ENCODE peak calls at places on chromosome 1, in nine cellular contexts. P, W, J, O, B, A, L, N and F are unnamed samples.

GRCh38 chr1:235503333-235504121 is 725 bp downstream of the B3GALNT2 start:
- DNase-seq in P (no peak), W (peak), J (no peak), O (peak), B (peak), A (peak), L (peak), N (peak), F (peak)

GRCh38 chr1:213061263-213061662 is 10.2 kb downstream of the RPS6KC1 start:
- DNase-seq in P (no peak), W (peak), J (no peak), O (no peak), B (no peak), A (no peak), L (no peak), N (no peak), F (no peak)

GRCh38 chr1:47262787-47263413 is 30.9 kb upstream of the TAL1 start:
- DNase-seq in P (no peak), W (peak), J (peak), O (no peak), B (peak), A (peak), L (peak), N (no peak), F (peak)

GRCh38 chr1:21693732-21694131 is 24.6 kb upstream of the RAP1GAP start:
- DNase-seq in P (no peak), W (no peak), J (no peak), O (no peak), B (no peak), A (no peak), L (no peak), N (no peak), F (no peak)

GRCh38 chr1:112665857-112666256 is 8.6 kb upstream of the MOV10 start:
- DNase-seq in P (no peak), W (no peak), J (no peak), O (no peak), B (no peak), A (no peak), L (no peak), N (no peak), F (no peak)

GRCh38 chr1:51072040-51072439 is 30.0 kb upstream of the C1orf185 start:
- DNase-seq in P (no peak), W (no peak), J (no peak), O (no peak), B (no peak), A (no peak), L (no peak), N (no peak), F (no peak)

GRCh38 chr1:58721247-58721820 is 21.5 kb upstream of the MYSM1 start:
- DNase-seq in P (no peak), W (no peak), J (no peak), O (no peak), B (no peak), A (no peak), L (no peak), N (no peak), F (no peak)

GRCh38 chr1:86487131-86487804 is 18.5 kb downstream of the CLCA1 start:
- DNase-seq in P (no peak), W (no peak), J (no peak), O (peak), B (no peak), A (no peak), L (peak), N (no peak), F (no peak)

GRCh38 chr1:40758004-40758403 is 25.6 kb upstream of the KCNQ4 start:
- DNase-seq in P (no peak), W (no peak), J (no peak), O (no peak), B (no peak), A (no peak), L (no peak), N (no peak), F (no peak)

GRCh38 chr1:201877877-201878339 is 10.8 kb upstream of the SHISA4 start:
- DNase-seq in P (no peak), W (peak), J (no peak), O (no peak), B (peak), A (peak), L (peak), N (peak), F (peak)

GRCh38 chr1:200907611-200908097 is 13.0 kb downstream of the INAVA start:
- DNase-seq in P (no peak), W (no peak), J (no peak), O (no peak), B (no peak), A (no peak), L (peak), N (no peak), F (no peak)

GRCh38 chr1:168689726-168690602 is 39.0 kb downstream of the DPT start:
- DNase-seq in P (no peak), W (no peak), J (no peak), O (peak), B (no peak), A (no peak), L (no peak), N (no peak), F (no peak)

GRCh38 chr1:206575165-206575893 is 36.9 kb downstream of the EIF2D start:
- DNase-seq in P (no peak), W (no peak), J (peak), O (no peak), B (no peak), A (no peak), L (peak), N (no peak), F (no peak)

GRCh38 chr1:175338447-175339135 is 146.0 kb upstream of the KIAA0040 start:
- DNase-seq in P (no peak), W (peak), J (peak), O (peak), B (no peak), A (peak), L (no peak), N (peak), F (peak)

GRCh38 chr1:167562697-167563096 is 9.1 kb upstream of the CREG1 start:
- DNase-seq in P (no peak), W (no peak), J (no peak), O (no peak), B (no peak), A (no peak), L (peak), N (no peak), F (no peak)

GRCh38 chr1:232891116-232891515 is 59.3 kb upstream of the NTPCR start:
- DNase-seq in P (no peak), W (no peak), J (no peak), O (no peak), B (no peak), A (no peak), L (peak), N (no peak), F (no peak)

GRCh38 chr1:202593845-202594244 is 116.4 kb downstream of the SYT2 start:
- DNase-seq in P (no peak), W (no peak), J (no peak), O (no peak), B (no peak), A (no peak), L (peak), N (no peak), F (no peak)

GRCh38 chr1:11796036-11796828 is 9.5 kb downstream of the MTHFR start:
- DNase-seq in P (no peak), W (no peak), J (no peak), O (no peak), B (no peak), A (no peak), L (peak), N (no peak), F (peak)

GRCh38 chr1:151813271-151813977 is 8.2 kb upstream of the LINGO4 start:
- DNase-seq in P (no peak), W (no peak), J (no peak), O (no peak), B (peak), A (no peak), L (no peak), N (no peak), F (no peak)

GRCh38 chr1:21201650-21202049 is 25.0 kb upstream of the EIF4G3 start:
- DNase-seq in P (no peak), W (no peak), J (no peak), O (no peak), B (no peak), A (no peak), L (no peak), N (no peak), F (no peak)

GRCh38 chr1:12114340-12114683 is 51.2 kb downstream of the TNFRSF8 start:
- DNase-seq in P (no peak), W (no peak), J (no peak), O (no peak), B (no peak), A (no peak), L (no peak), N (no peak), F (no peak)

GRCh38 chr1:199545780-199546179 is 481.7 kb upstream of the NR5A2 start:
- DNase-seq in P (no peak), W (peak), J (no peak), O (peak), B (no peak), A (peak), L (peak), N (no peak), F (peak)

GRCh38 chr1:3891329-3891867 is 8.7 kb downstream of the C1orf174 start:
- DNase-seq in P (no peak), W (no peak), J (no peak), O (no peak), B (no peak), A (no peak), L (no peak), N (no peak), F (no peak)